ENCODE peak calls at places on chromosomes 5 and 9, in ten cellular contexts. Q is NCI-H748 treated with DMSO at 0.1 percent for 48 hours; T is effector memory CD4-positive, alpha-beta T cell; F is stimulated activated CD4-positive, alpha-beta T cell treated with anti-CD3 and anti-CD28 coated beads, Interleukin-4, amount 100 ng/mL, for 4 hours; D is SW480; C is nucleus accumbens; J is A549; G is non-pigmented ciliary epithelial cell; K is activated CD4-positive, CD25-positive, alpha-beta regulatory T cell; Y is SK-N-MC. R is an unnamed sample.
A peak's percentile ranks its signal among the peaks of the same experiment; 100 is the strongest.

GRCh38 chr5:72063219-72063819 is 44.0 kb upstream of the MAP1B start:
- DNase-seq in Q (no peak), T (no peak), K (no peak), G (no peak), Y (peak; percentile 12), F (no peak), C (no peak), D (no peak), J (peak; percentile 23), R (no peak)

GRCh38 chr5:93378073-93378472 is 202.9 kb downstream of the NR2F1-AS1 start:
- DNase-seq in T (no peak), Y (no peak), J (no peak), D (no peak), F (no peak), Q (peak; percentile 89), K (no peak), C (no peak), G (peak; percentile 91), R (no peak)

GRCh38 chr9:130159814-130160670 is 12.2 kb upstream of the NCS1 start:
- DNase-seq in Y (no peak), F (no peak), Q (no peak), K (no peak), D (no peak), T (no peak), J (no peak), C (no peak), G (no peak), R (no peak)

GRCh38 chr9:14238044-14238443 is 75.9 kb downstream of the NFIB start:
- DNase-seq in K (no peak), T (no peak), F (no peak), Q (no peak), J (peak; percentile 81), Y (no peak), C (no peak), D (peak; percentile 19), G (no peak), R (no peak)

GRCh38 chr9:14043491-14043890 is 270.4 kb downstream of the NFIB start:
- DNase-seq in Q (no peak), D (no peak), C (no peak), F (no peak), J (no peak), K (no peak), Y (no peak), G (no peak), T (no peak), R (no peak)

GRCh38 chr9:135038331-135038730 is 49.1 kb upstream of the OLFM1 start:
- DNase-seq in D (no peak), C (no peak), T (no peak), K (no peak), G (no peak), F (no peak), Y (no peak), J (no peak), Q (no peak), R (no peak)

GRCh38 chr5:143865421-143865820 is 53.5 kb downstream of the HMHB1 start:
- DNase-seq in K (no peak), Q (no peak), G (no peak), T (no peak), F (no peak), Y (no peak), J (no peak), D (no peak), C (no peak), R (peak; percentile 24)

GRCh38 chr5:115948013-115948605 is 14.2 kb upstream of the LVRN start:
- DNase-seq in G (no peak), F (no peak), Y (no peak), D (no peak), T (no peak), Q (no peak), C (no peak), J (no peak), K (no peak), R (peak; percentile 7)

GRCh38 chr5:76610196-76610595 is 13.0 kb downstream of the F2RL2 start:
- DNase-seq in F (no peak), C (no peak), D (no peak), J (no peak), T (no peak), Q (no peak), Y (no peak), G (no peak), K (no peak), R (no peak)

GRCh38 chr5:12854386-12854785 is 950.1 kb upstream of the CTNND2 start:
- DNase-seq in D (no peak), J (no peak), C (no peak), F (no peak), K (no peak), G (no peak), Y (no peak), Q (no peak), T (no peak), R (no peak)

R was measured in pons.